ENCODE peak calls at places on chromosome 13, in nine cellular contexts. V is HepG2; A is BJ; R is CD4-positive, alpha-beta T cell; S is AG10803; B is foreskin fibroblast; U is MCF 10A; Y is ascending aorta; K is thoracic aorta. H is an unnamed sample.

GRCh38 chr13:109400625-109401257 is 385.6 kb downstream of the IRS2 start:
- DNase-seq in V (no peak), A (no peak), R (no peak), S (no peak), B (no peak), U (no peak), Y (no peak), K (no peak), H (no peak)

GRCh38 chr13:34223984-34224383 is 406.0 kb downstream of the RFC3 start:
- DNase-seq in V (peak), A (no peak), R (no peak), S (no peak), B (no peak), U (no peak), Y (no peak), K (no peak), H (no peak)

GRCh38 chr13:113666324-113666660 is 727 bp upstream of the GRK1 start:
- DNase-seq in V (no peak), A (no peak), R (no peak), S (no peak), B (no peak), U (no peak), Y (no peak), K (no peak), H (no peak)

GRCh38 chr13:36098080-36098479 is 33.1 kb downstream of the DCLK1 start:
- DNase-seq in V (no peak), A (no peak), R (no peak), S (no peak), B (no peak), U (no peak), Y (no peak), K (no peak), H (no peak)

GRCh38 chr13:74889321-74889720 is 592.6 kb downstream of the TBC1D4 start:
- DNase-seq in V (no peak), A (no peak), R (no peak), S (no peak), B (no peak), U (peak), Y (no peak), K (no peak), H (no peak)

GRCh38 chr13:31322702-31323101 is 122.9 kb downstream of the B3GLCT start:
- DNase-seq in V (no peak), A (no peak), R (no peak), S (no peak), B (no peak), U (no peak), Y (no peak), K (no peak), H (no peak)

GRCh38 chr13:71979616-71980015 is 112.6 kb upstream of the DACH1 start:
- DNase-seq in V (peak), A (no peak), R (no peak), S (no peak), B (no peak), U (peak), Y (no peak), K (no peak), H (no peak)

GRCh38 chr13:109720758-109721184 is 65.6 kb downstream of the IRS2 start:
- DNase-seq in V (peak), A (no peak), R (no peak), S (no peak), B (no peak), U (no peak), Y (no peak), K (no peak), H (no peak)

GRCh38 chr13:44906758-44907157 is 82.5 kb downstream of the NUFIP1 start:
- DNase-seq in V (no peak), A (no peak), R (no peak), S (peak), B (peak), U (no peak), Y (no peak), K (no peak), H (no peak)

GRCh38 chr13:100399455-100399854 is 189.1 kb downstream of the GGACT start:
- DNase-seq in V (no peak), A (no peak), R (no peak), S (no peak), B (no peak), U (no peak), Y (no peak), K (no peak), H (no peak)

GRCh38 chr13:26821766-26822165 is 61.2 kb upstream of the GPR12 start:
- DNase-seq in V (no peak), A (no peak), R (no peak), S (no peak), B (no peak), U (no peak), Y (no peak), K (no peak), H (no peak)

GRCh38 chr13:52158629-52159158 is 703 bp downstream of the NEK3 start:
- DNase-seq in V (no peak), A (no peak), R (no peak), S (peak), B (peak), U (peak), Y (no peak), K (no peak), H (no peak)

GRCh38 chr13:32225494-32225931 is 89.7 kb downstream of the ZAR1L start:
- DNase-seq in V (no peak), A (peak), R (no peak), S (peak), B (peak), U (no peak), Y (no peak), K (no peak), H (no peak)

GRCh38 chr13:26480246-26480855 is 77.1 kb upstream of the WASF3 start:
- DNase-seq in V (no peak), A (no peak), R (no peak), S (peak), B (no peak), U (no peak), Y (no peak), K (no peak), H (no peak)

GRCh38 chr13:100124265-100124664 is 35.4 kb downstream of the PCCA start:
- DNase-seq in V (no peak), A (no peak), R (no peak), S (peak), B (no peak), U (no peak), Y (no peak), K (no peak), H (no peak)

GRCh38 chr13:102369303-102369702 is 32.5 kb downstream of the FGF14 start:
- DNase-seq in V (no peak), A (no peak), R (no peak), S (no peak), B (no peak), U (peak), Y (no peak), K (no peak), H (no peak)

GRCh38 chr13:113816925-113817859 is 46.7 kb downstream of the GAS6 start:
- DNase-seq in V (peak), A (peak), R (peak), S (peak), B (peak), U (peak), Y (peak), K (peak), H (peak)

GRCh38 chr13:80224468-80224867 is 116.5 kb downstream of the SPRY2 start:
- DNase-seq in V (no peak), A (no peak), R (no peak), S (no peak), B (peak), U (peak), Y (no peak), K (no peak), H (no peak)

GRCh38 chr13:46797468-46798237 is 692 bp upstream of the ESD start:
- DNase-seq in V (peak), A (no peak), R (no peak), S (no peak), B (peak), U (no peak), Y (no peak), K (no peak), H (no peak)

GRCh38 chr13:112506046-112506445 is 81.9 kb downstream of the TUBGCP3 start:
- DNase-seq in V (no peak), A (no peak), R (no peak), S (no peak), B (no peak), U (no peak), Y (no peak), K (no peak), H (no peak)

GRCh38 chr13:100069278-100069677 is 19.6 kb upstream of the PCCA start:
- DNase-seq in V (no peak), A (no peak), R (no peak), S (peak), B (peak), U (peak), Y (no peak), K (no peak), H (no peak)

GRCh38 chr13:44857061-44857460 is 132.2 kb downstream of the NUFIP1 start:
- DNase-seq in V (no peak), A (no peak), R (no peak), S (no peak), B (no peak), U (no peak), Y (no peak), K (no peak), H (no peak)

GRCh38 chr13:46751811-46752635 is 44.9 kb downstream of the ESD start:
- DNase-seq in V (no peak), A (no peak), R (peak), S (peak), B (no peak), U (no peak), Y (no peak), K (no peak), H (peak)

GRCh38 chr13:105991131-105991530 is 544.3 kb downstream of the EFNB2 start:
- DNase-seq in V (no peak), A (no peak), R (no peak), S (no peak), B (no peak), U (no peak), Y (no peak), K (no peak), H (no peak)

GRCh38 chr13:23718916-23719470 is 148.8 kb downstream of the TNFRSF19 start:
- DNase-seq in V (peak), A (no peak), R (no peak), S (no peak), B (no peak), U (no peak), Y (no peak), K (no peak), H (no peak)

GRCh38 chr13:30736461-30736860 is 1.1 kb downstream of the ALOX5AP start:
- DNase-seq in V (no peak), A (no peak), R (no peak), S (no peak), B (no peak), U (no peak), Y (no peak), K (no peak), H (no peak)

GRCh38 chr13:33249066-33249465 is 36.5 kb downstream of the STARD13 start:
- DNase-seq in V (no peak), A (no peak), R (no peak), S (peak), B (peak), U (peak), Y (no peak), K (no peak), H (no peak)

GRCh38 chr13:94708971-94709614 is 3.3 kb downstream of the SOX21 start:
- DNase-seq in V (no peak), A (no peak), R (no peak), S (no peak), B (no peak), U (no peak), Y (no peak), K (no peak), H (no peak)

GRCh38 chr13:92804926-92805325 is 421.7 kb upstream of the GPC6 start:
- DNase-seq in V (no peak), A (no peak), R (no peak), S (peak), B (no peak), U (no peak), Y (no peak), K (no peak), H (no peak)

GRCh38 chr13:89457977-89458376 is 1786.8 kb downstream of the SLITRK5 start:
- DNase-seq in V (no peak), A (no peak), R (no peak), S (peak), B (no peak), U (peak), Y (no peak), K (no peak), H (no peak)

GRCh38 chr13:35711909-35712308 is 235.4 kb upstream of the MAB21L1 start:
- DNase-seq in V (no peak), A (no peak), R (no peak), S (no peak), B (no peak), U (no peak), Y (no peak), K (no peak), H (no peak)

GRCh38 chr13:78978381-78978998 is 319.5 kb upstream of the OBI1 start:
- DNase-seq in V (peak), A (peak), R (peak), S (peak), B (peak), U (peak), Y (no peak), K (no peak), H (peak)

GRCh38 chr13:84121456-84121855 is 239.2 kb upstream of the SLITRK1 start:
- DNase-seq in V (no peak), A (no peak), R (no peak), S (peak), B (no peak), U (no peak), Y (no peak), K (no peak), H (no peak)

GRCh38 chr13:42875448-42876269 is 94.3 kb downstream of the FAM216B start:
- DNase-seq in V (no peak), A (no peak), R (no peak), S (no peak), B (no peak), U (no peak), Y (no peak), K (no peak), H (no peak)
- TF ChIP-seq CTCF in V (no peak), A (peak), R (no peak), S (no peak), B (peak), U (no peak), Y (no peak), K (no peak), H (no peak)

GRCh38 chr13:48074006-48074405 is 20.9 kb downstream of the MED4 start:
- DNase-seq in V (no peak), A (no peak), R (no peak), S (no peak), B (no peak), U (no peak), Y (no peak), K (no peak), H (no peak)

GRCh38 chr13:48081739-48082138 is 13.2 kb downstream of the MED4 start:
- DNase-seq in V (no peak), A (no peak), R (no peak), S (no peak), B (no peak), U (no peak), Y (no peak), K (no peak), H (no peak)

GRCh38 chr13:48072787-48073186 is 22.1 kb downstream of the MED4 start:
- DNase-seq in V (no peak), A (no peak), R (no peak), S (no peak), B (no peak), U (no peak), Y (no peak), K (no peak), H (no peak)

GRCh38 chr13:48072304-48072703 is 22.6 kb downstream of the MED4 start:
- DNase-seq in V (no peak), A (no peak), R (no peak), S (no peak), B (no peak), U (peak), Y (no peak), K (no peak), H (no peak)

DNA sequence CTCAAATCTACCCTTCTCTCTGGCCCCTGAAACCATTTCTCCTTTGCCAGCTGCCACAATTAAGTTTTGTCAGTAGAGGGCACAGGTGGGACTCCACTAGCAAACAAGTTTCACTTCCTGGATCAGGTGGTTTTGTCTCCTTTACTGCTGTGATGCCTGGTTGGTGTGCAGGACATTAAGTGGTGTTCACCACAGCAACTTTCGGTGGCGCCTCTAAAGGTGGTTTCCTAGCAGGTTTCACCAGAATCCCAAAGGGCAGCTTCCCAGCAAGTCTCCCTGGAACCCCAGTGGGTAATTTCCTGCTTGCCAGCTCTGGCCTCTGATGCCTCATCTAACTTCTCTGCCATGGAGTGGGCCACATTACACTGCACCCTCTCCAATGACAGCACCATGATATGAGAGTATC is 16.6 kb downstream of the MED4 start:
- DNase-seq in V (peak), A (no peak), R (no peak), S (no peak), B (no peak), U (peak), Y (no peak), K (no peak), H (peak)
- TF ChIP-seq CTCF in V (peak), A (peak), R (no peak), S (no peak), B (no peak), U (peak), Y (no peak), K (no peak), H (peak)

DNA sequence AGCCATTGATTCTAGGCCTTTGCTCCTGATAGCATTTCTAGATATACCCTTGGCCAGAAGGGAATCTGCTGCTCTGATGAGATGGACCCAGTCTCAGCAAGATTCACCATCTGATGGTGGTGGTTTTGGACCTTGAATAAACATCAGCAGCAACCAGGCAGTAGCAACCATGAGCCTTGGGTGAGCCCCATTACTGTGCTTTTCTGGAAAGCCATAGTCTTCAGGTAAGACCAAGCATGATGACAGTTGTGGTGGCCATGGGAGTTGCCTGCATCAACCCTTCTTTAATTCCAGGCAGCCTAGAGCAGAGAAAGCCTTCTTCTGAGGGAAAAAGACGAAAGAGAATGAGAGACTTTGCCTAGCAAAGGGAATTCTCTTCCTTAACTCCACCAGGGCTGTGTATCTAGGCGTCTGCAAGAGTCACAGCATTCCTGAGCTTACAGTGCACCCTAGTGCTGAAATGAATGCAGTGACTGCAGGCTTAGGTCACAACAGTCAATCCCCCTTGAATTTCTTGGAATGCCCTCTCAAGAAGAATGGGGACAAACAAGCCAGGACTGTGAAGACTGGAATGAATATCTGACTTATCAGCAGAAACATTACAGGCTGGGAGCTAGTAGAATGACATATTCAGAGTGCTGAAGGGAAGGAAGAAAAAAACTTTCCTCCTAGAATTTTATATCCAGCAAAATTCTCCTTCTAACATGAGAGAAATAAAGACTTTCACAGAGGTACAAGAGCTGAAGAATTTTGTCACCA is 942.4 kb upstream of the PCDH20 start:
- DNase-seq in V (peak), A (no peak), R (no peak), S (peak), B (peak), U (peak), Y (no peak), K (no peak), H (no peak)
- TF ChIP-seq CTCF in V (peak), A (peak), R (no peak), S (peak), B (peak), U (peak), Y (no peak), K (no peak), H (no peak)

GRCh38 chr13:21557995-21558394 is 46.0 kb downstream of the MICU2 start:
- DNase-seq in V (peak), A (no peak), R (no peak), S (peak), B (no peak), U (peak), Y (no peak), K (no peak), H (peak)
- TF ChIP-seq CTCF in V (peak), A (peak), R (peak), S (peak), B (peak), U (peak), Y (no peak), K (no peak), H (peak)

GRCh38 chr13:108044929-108045328 is 170.4 kb downstream of the LIG4 start:
- DNase-seq in V (no peak), A (no peak), R (no peak), S (no peak), B (no peak), U (no peak), Y (no peak), K (no peak), H (no peak)
- TF ChIP-seq CTCF in V (no peak), A (no peak), R (no peak), S (no peak), B (no peak), U (no peak), Y (no peak), K (no peak), H (no peak)

GRCh38 chr13:66200555-66200954 is 1029.6 kb downstream of the PCDH9 start:
- DNase-seq in V (no peak), A (no peak), R (no peak), S (no peak), B (peak), U (no peak), Y (no peak), K (no peak), H (no peak)
- TF ChIP-seq CTCF in V (no peak), A (peak), R (no peak), S (no peak), B (no peak), U (no peak), Y (no peak), K (no peak), H (no peak)